ENCODE peak calls at places on chromosomes 6 and 20, in six cellular contexts. G is K562, D is adrenal gland, O is prostate gland, W is Peyer's patch, J is endothelial cell of umbilical vein. U is an unnamed sample.

GRCh38 chr6:119148102-119148824 is 69.8 kb upstream of the FAM184A start:
- DNase-seq in G (peak; percentile 31), D (peak; percentile 70), O (peak; percentile 31), W (peak; percentile 59), J (peak; percentile 72), U (no peak)

GRCh38 chr6:160221423-160221822 is 37.2 kb downstream of the SLC22A2 start:
- DNase-seq in G (no peak), D (no peak), O (no peak), W (no peak), J (no peak), U (no peak)

GRCh38 chr6:162568266-162568665 is 159.3 kb downstream of the PRKN start:
- DNase-seq in G (no peak), D (no peak), O (no peak), W (no peak), J (no peak), U (no peak)

GRCh38 chr6:12605888-12606345 is 110.7 kb upstream of the PHACTR1 start:
- DNase-seq in G (peak; percentile 34), D (peak; percentile 73), O (peak; percentile 67), W (peak; percentile 80), J (peak; percentile 81), U (no peak)

GRCh38 chr20:6086868-6087267 is 33.0 kb upstream of the LRRN4 start:
- DNase-seq in G (no peak), D (no peak), O (peak; percentile 34), W (no peak), J (no peak), U (no peak)

GRCh38 chr20:43716757-43717615 is 9.8 kb downstream of the GTSF1L start:
- DNase-seq in G (no peak), D (no peak), O (no peak), W (no peak), J (no peak), U (no peak)

GRCh38 chr20:2259731-2260130 is 36.1 kb upstream of the TGM3 start:
- DNase-seq in G (no peak), D (no peak), O (no peak), W (no peak), J (no peak), U (no peak)

GRCh38 chr6:157531169-157531985 is 150.4 kb downstream of the ZDHHC14 start:
- DNase-seq in G (no peak), D (peak; percentile 46), O (no peak), W (peak; percentile 92), J (peak; percentile 77), U (peak; percentile 80)

GRCh38 chr6:34332255-34333198 is 59.9 kb downstream of the NUDT3 start:
- DNase-seq in G (no peak), D (no peak), O (no peak), W (no peak), J (no peak), U (no peak)

GRCh38 chr6:169472786-169473416 is 219.3 kb upstream of the THBS2 start:
- DNase-seq in G (no peak), D (no peak), O (no peak), W (no peak), J (no peak), U (no peak)

GRCh38 chr6:155278319-155279049 is 14.7 kb downstream of the CLDN20 start:
- DNase-seq in G (no peak), D (no peak), O (no peak), W (no peak), J (no peak), U (no peak)

GRCh38 chr6:44800171-44800671 is 412.7 kb downstream of the CDC5L start:
- DNase-seq in G (no peak), D (peak; percentile 59), O (peak; percentile 68), W (no peak), J (no peak), U (no peak)

GRCh38 chr20:21309678-21310467 is 6.7 kb downstream of the XRN2 start:
- DNase-seq in G (no peak), D (no peak), O (no peak), W (no peak), J (peak; percentile 38), U (no peak)

GRCh38 chr6:124400600-124400999 is 561.6 kb upstream of the RNF217 start:
- DNase-seq in G (no peak), D (no peak), O (no peak), W (no peak), J (no peak), U (no peak)

GRCh38 chr6:84150680-84151079 is 76.8 kb downstream of the CEP162 start:
- DNase-seq in G (no peak), D (no peak), O (no peak), W (no peak), J (no peak), U (no peak)

GRCh38 chr20:43682446-43682845 is 15.5 kb downstream of the MYBL2 start:
- DNase-seq in G (no peak), D (no peak), O (no peak), W (peak; percentile 64), J (no peak), U (no peak)

GRCh38 chr6:135853227-135853626 is 1.7 kb downstream of the PDE7B start:
- DNase-seq in G (no peak), D (no peak), O (no peak), W (no peak), J (peak; percentile 33), U (no peak)

GRCh38 chr20:47875302-47876025 is 90.2 kb upstream of the SULF2 start:
- DNase-seq in G (no peak), D (no peak), O (no peak), W (no peak), J (peak; percentile 27), U (no peak)

GRCh38 chr20:36084897-36085617 is 69.5 kb upstream of the EPB41L1 start:
- DNase-seq in G (no peak), D (no peak), O (no peak), W (no peak), J (no peak), U (no peak)

GRCh38 chr20:50520222-50520877 is 10.2 kb downstream of the PTPN1 start:
- DNase-seq in G (no peak), D (no peak), O (no peak), W (peak; percentile 66), J (no peak), U (no peak)

GRCh38 chr6:119349341-119350201 is at the start of gene MAN1A1:
- DNase-seq in G (peak; percentile 98), D (peak; percentile 93), O (peak; percentile 87), W (peak; percentile 96), J (peak; percentile 91), U (no peak)

GRCh38 chr6:30169658-30170614 is 6.6 kb downstream of the TRIM15 start:
- DNase-seq in G (peak; percentile 71), D (no peak), O (no peak), W (no peak), J (peak; percentile 66), U (peak; percentile 25)

GRCh38 chr20:51752343-51752951 is 15.7 kb downstream of the ATP9A start:
- DNase-seq in G (no peak), D (no peak), O (no peak), W (no peak), J (peak; percentile 89), U (no peak)

GRCh38 chr20:57495978-57496377 is 29.0 kb downstream of the CTCFL start:
- DNase-seq in G (no peak), D (no peak), O (no peak), W (peak; percentile 28), J (no peak), U (no peak)

GRCh38 chr6:169991031-169991390 is 239.6 kb downstream of the ERMARD start:
- DNase-seq in G (no peak), D (no peak), O (no peak), W (peak; percentile 38), J (no peak), U (no peak)

GRCh38 chr20:29689411-29690225 is 1567.8 kb upstream of the DEFB115 start:
- DNase-seq in G (peak; percentile 67), D (no peak), O (no peak), W (no peak), J (no peak), U (no peak)

GRCh38 chr20:24148372-24148771 is 159.8 kb upstream of the GGTLC1 start:
- DNase-seq in G (no peak), D (no peak), O (no peak), W (peak; percentile 60), J (no peak), U (peak; percentile 67)

GRCh38 chr6:93341900-93342613 is 77.3 kb downstream of the EPHA7 start:
- DNase-seq in G (no peak), D (no peak), O (no peak), W (no peak), J (no peak), U (no peak)

GRCh38 chr6:84764332-84765049 is at the start of gene TBX18:
- DNase-seq in G (peak; percentile 94), D (peak; percentile 90), O (no peak), W (peak; percentile 87), J (peak; percentile 99), U (no peak)

GRCh38 chr6:11227698-11228097 is 4.8 kb downstream of the NEDD9 start:
- DNase-seq in G (no peak), D (no peak), O (no peak), W (no peak), J (no peak), U (no peak)
- H3K9me3 ChIP-seq in G (no peaks in the 10 kb centered on the region), D (no peaks in the 10 kb centered on the region), O (no peaks in the 10 kb centered on the region), W (no peaks in the 10 kb centered on the region), J (no peaks in the 10 kb centered on the region), U (no peaks in the 10 kb centered on the region)

DNA sequence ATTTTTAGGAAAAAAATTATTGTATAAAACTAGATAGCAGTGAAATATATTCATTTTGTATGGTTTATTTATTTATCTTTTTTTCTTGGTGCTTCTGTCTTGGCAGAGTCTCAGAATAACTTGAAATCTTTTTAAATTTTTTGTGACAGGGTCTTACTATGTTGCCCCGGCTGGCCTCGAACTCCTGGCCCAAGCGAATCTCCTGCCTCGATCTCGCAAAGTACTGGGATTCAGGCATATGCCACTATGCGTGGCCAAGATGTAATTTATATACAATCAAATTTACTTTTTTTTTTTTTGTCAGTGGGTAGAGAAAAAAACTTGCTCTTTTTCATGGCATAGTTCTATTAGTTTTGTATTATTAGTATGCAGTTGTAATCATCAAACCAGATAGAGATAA is 13.7 kb downstream of the CBFA2T2 start:
- DNase-seq in G (no peak), D (no peak), O (no peak), W (no peak), J (no peak), U (no peak)
- H3K4me1 ChIP-seq in G (no peaks in the 10 kb centered on the region), D (peaks cover 19% of the 10 kb centered on the region), O (no peaks in the 10 kb centered on the region), W (no peaks in the 10 kb centered on the region), J (no peaks in the 10 kb centered on the region), U (peaks cover 21% of the 10 kb centered on the region)

GRCh38 chr20:34955232-34956040 is at the start of the genes GSS and MYH7B:
- DNase-seq in G (peak; percentile 98), D (peak; percentile 99), O (peak; percentile 96), W (peak; percentile 99), J (peak; percentile 99), U (peak; percentile 97)
- TF ChIP-seq POLR2A in G (peak; percentile 97), D (peak; percentile 87), O (peak; percentile 79), W (peak; percentile 53), J (peak; percentile 56), U (peak; percentile 74)

DNA sequence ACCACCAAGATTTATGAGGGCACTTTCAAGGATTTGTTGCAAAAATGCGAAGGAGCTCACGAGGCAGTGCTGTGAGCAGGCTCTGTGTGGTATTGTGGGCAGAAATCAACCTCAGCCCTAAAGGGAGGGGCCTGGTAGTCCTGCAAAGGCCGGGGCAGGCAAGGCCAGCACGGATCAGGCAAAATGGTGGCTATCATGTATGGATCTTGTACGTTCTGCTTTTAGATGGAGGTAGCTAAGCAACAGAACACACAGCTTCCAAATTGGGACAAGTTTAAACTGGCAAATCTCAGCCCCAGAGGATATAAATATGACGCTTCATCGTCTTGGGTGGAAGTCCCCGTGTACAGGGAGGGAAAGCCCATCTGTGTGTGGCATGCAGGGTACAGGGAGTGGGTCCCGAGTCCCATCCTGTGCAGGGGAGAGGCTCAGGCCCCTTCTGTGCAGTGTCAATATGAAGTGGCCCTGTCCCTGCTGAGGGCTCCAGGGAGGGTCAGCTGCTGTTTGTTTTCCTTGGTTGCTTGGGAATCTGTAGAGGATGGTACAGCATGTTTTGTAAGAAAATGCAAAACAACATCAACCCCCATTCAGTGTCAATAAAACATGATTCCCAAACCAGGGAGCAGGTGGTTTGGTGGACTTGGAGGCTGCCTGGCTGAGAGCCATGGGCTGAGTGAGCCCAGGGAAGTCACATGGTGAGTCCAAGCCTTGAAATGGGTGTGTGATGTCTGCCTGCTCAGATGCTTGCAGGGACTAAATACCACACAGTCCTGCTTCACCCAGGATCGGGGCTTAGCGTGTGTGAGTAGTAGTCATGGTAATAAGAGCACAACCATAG is 113.0 kb downstream of the SYCP2 start:
- DNase-seq in G (no peak), D (peak; percentile 51), O (no peak), W (peak; percentile 68), J (no peak), U (peak; percentile 81)
- H3K9me3 ChIP-seq in G (no peaks in the 10 kb centered on the region), D (no peaks in the 10 kb centered on the region), O (no peaks in the 10 kb centered on the region), W (no peaks in the 10 kb centered on the region), J (no peaks in the 10 kb centered on the region), U (no peaks in the 10 kb centered on the region)

U was measured in vagina.